ENCODE peak calls at places on chromosomes 13 and 19, in ten cellular contexts. One of them, this sample, is unnamed.

GRCh38 chr19:3178377-3178972 is at the start of gene S1PR4:
- DNase-seq in hepatocyte: peak; percentile 3
- DNase-seq in HCT116: no peak
- DNase-seq in fibroblast of lung: no peak
- DNase-seq in H1: no peak
- DNase-seq in neural progenitor cell: no peak
- DNase-seq in keratinocyte: no peak
- DNase-seq in H9: peak; percentile 24
- DNase-seq in endothelial cell of umbilical vein: peak; percentile 35
- DNase-seq in HepG2: no peak
- DNase-seq in this sample: no peak

GRCh38 chr19:7720351-7720750 is 11.6 kb downstream of the CLEC4G start:
- DNase-seq in HCT116: no peak
- DNase-seq in H1: no peak
- DNase-seq in neural progenitor cell: no peak
- DNase-seq in endothelial cell of umbilical vein: no peak
- DNase-seq in keratinocyte: no peak
- DNase-seq in fibroblast of lung: no peak
- DNase-seq in H9: no peak
- DNase-seq in hepatocyte: no peak
- DNase-seq in HepG2: no peak
- DNase-seq in this sample: no peak

GRCh38 chr13:36297259-36297599 is 385 bp downstream of the CCDC169 start:
- DNase-seq in hepatocyte: no peak
- DNase-seq in neural progenitor cell: no peak
- DNase-seq in fibroblast of lung: peak; percentile 50
- DNase-seq in HCT116: no peak
- DNase-seq in endothelial cell of umbilical vein: no peak
- DNase-seq in H1: no peak
- DNase-seq in keratinocyte: no peak
- DNase-seq in HepG2: no peak
- DNase-seq in H9: no peak
- DNase-seq in this sample: no peak

GRCh38 chr13:24118576-24118975 is 41.9 kb upstream of the SPATA13 start:
- DNase-seq in fibroblast of lung: no peak
- DNase-seq in keratinocyte: no peak
- DNase-seq in hepatocyte: no peak
- DNase-seq in HCT116: no peak
- DNase-seq in H9: no peak
- DNase-seq in endothelial cell of umbilical vein: no peak
- DNase-seq in H1: no peak
- DNase-seq in HepG2: no peak
- DNase-seq in neural progenitor cell: no peak
- DNase-seq in this sample: no peak

GRCh38 chr13:26476111-26476743 is 81.3 kb upstream of the WASF3 start:
- DNase-seq in H9: peak; percentile 84
- DNase-seq in neural progenitor cell: peak; percentile 52
- DNase-seq in H1: peak; percentile 47
- DNase-seq in fibroblast of lung: peak; percentile 61
- DNase-seq in endothelial cell of umbilical vein: peak; percentile 24
- DNase-seq in keratinocyte: no peak
- DNase-seq in HCT116: no peak
- DNase-seq in HepG2: peak; percentile 34
- DNase-seq in hepatocyte: peak; percentile 22
- DNase-seq in this sample: no peak

GRCh38 chr13:34678154-34678553 is 263.9 kb upstream of the NBEA start:
- DNase-seq in neural progenitor cell: no peak
- DNase-seq in keratinocyte: no peak
- DNase-seq in endothelial cell of umbilical vein: peak; percentile 39
- DNase-seq in hepatocyte: no peak
- DNase-seq in HepG2: peak; percentile 81
- DNase-seq in HCT116: no peak
- DNase-seq in fibroblast of lung: peak; percentile 60
- DNase-seq in H1: no peak
- DNase-seq in H9: no peak
- DNase-seq in this sample: no peak

GRCh38 chr13:93244141-93244917 is 17.7 kb downstream of the GPC6 start:
- DNase-seq in HepG2: no peak
- DNase-seq in endothelial cell of umbilical vein: no peak
- DNase-seq in hepatocyte: peak; percentile 21
- DNase-seq in keratinocyte: no peak
- DNase-seq in neural progenitor cell: peak; percentile 51
- DNase-seq in HCT116: no peak
- DNase-seq in fibroblast of lung: peak; percentile 78
- DNase-seq in H1: no peak
- DNase-seq in H9: no peak
- DNase-seq in this sample: peak; percentile 41

GRCh38 chr19:46844067-46844489 is 6.6 kb downstream of the AP2S1 start:
- DNase-seq in neural progenitor cell: no peak
- DNase-seq in HepG2: no peak
- DNase-seq in HCT116: no peak
- DNase-seq in endothelial cell of umbilical vein: no peak
- DNase-seq in H9: no peak
- DNase-seq in keratinocyte: no peak
- DNase-seq in H1: no peak
- DNase-seq in fibroblast of lung: peak; percentile 32
- DNase-seq in hepatocyte: no peak
- DNase-seq in this sample: no peak

DNA sequence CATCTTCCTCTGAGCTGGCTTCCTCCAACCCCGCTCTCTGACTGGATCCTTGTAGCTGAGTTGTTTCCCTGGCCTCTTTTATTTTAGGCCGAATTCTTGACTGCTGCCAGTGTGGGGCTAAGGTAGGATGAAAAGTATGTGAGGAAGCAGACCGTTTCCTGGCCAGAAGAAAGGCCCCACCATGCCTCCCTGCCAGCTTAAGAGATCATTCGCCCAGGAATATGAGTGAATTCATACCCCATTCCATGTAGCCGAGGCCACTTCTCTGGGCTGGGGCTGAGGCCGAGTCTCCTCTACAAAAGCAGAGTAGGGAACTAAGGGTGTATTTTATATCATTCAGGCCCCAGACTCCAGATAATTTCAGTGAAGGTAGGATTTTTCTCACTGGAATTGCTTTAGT is 32.3 kb downstream of the NFIX start:
- DNase-seq in H9: no peak
- DNase-seq in keratinocyte: no peak
- DNase-seq in HepG2: no peak
- DNase-seq in fibroblast of lung: no peak
- DNase-seq in endothelial cell of umbilical vein: peak; percentile 8
- DNase-seq in HCT116: no peak
- DNase-seq in neural progenitor cell: no peak
- DNase-seq in H1: no peak
- DNase-seq in hepatocyte: no peak
- DNase-seq in this sample: no peak
- H3K27me3 ChIP-seq in H9: peaks cover 54% of the 10 kb centered on the region
- H3K27me3 ChIP-seq in keratinocyte: no peaks in the 10 kb centered on the region
- H3K27me3 ChIP-seq in HepG2: no peaks in the 10 kb centered on the region
- H3K27me3 ChIP-seq in fibroblast of lung: no peaks in the 10 kb centered on the region
- H3K27me3 ChIP-seq in endothelial cell of umbilical vein: no peaks in the 10 kb centered on the region
- H3K27me3 ChIP-seq in HCT116: no peaks in the 10 kb centered on the region
- H3K27me3 ChIP-seq in neural progenitor cell: peaks cover 100% of the 10 kb centered on the region
- H3K27me3 ChIP-seq in H1: peaks cover 66% of the 10 kb centered on the region
- H3K27me3 ChIP-seq in hepatocyte: peaks cover 80% of the 10 kb centered on the region
- H3K27me3 ChIP-seq in this sample: no peaks in the 10 kb centered on the region

GRCh38 chr13:101303512-101303911 is 112.8 kb downstream of the NALCN start:
- DNase-seq in endothelial cell of umbilical vein: no peak
- DNase-seq in HCT116: no peak
- DNase-seq in neural progenitor cell: no peak
- DNase-seq in HepG2: no peak
- DNase-seq in H9: no peak
- DNase-seq in fibroblast of lung: no peak
- DNase-seq in H1: no peak
- DNase-seq in hepatocyte: no peak
- DNase-seq in keratinocyte: no peak
- DNase-seq in this sample: no peak

GRCh38 chr13:101307181-101307701 is 109.1 kb downstream of the NALCN start:
- DNase-seq in endothelial cell of umbilical vein: no peak
- DNase-seq in neural progenitor cell: no peak
- DNase-seq in HCT116: no peak
- DNase-seq in hepatocyte: peak; percentile 22
- DNase-seq in keratinocyte: no peak
- DNase-seq in fibroblast of lung: peak; percentile 100
- DNase-seq in H9: no peak
- DNase-seq in H1: no peak
- DNase-seq in HepG2: no peak
- DNase-seq in this sample: no peak

GRCh38 chr13:101306773-101307172 is 109.5 kb downstream of the NALCN start:
- DNase-seq in keratinocyte: no peak
- DNase-seq in hepatocyte: no peak
- DNase-seq in endothelial cell of umbilical vein: no peak
- DNase-seq in HepG2: no peak
- DNase-seq in H9: no peak
- DNase-seq in fibroblast of lung: no peak
- DNase-seq in neural progenitor cell: no peak
- DNase-seq in H1: no peak
- DNase-seq in HCT116: no peak
- DNase-seq in this sample: no peak

GRCh38 chr13:101308247-101309013 is 107.9 kb downstream of the NALCN start:
- DNase-seq in hepatocyte: no peak
- DNase-seq in fibroblast of lung: peak; percentile 59
- DNase-seq in endothelial cell of umbilical vein: no peak
- DNase-seq in HCT116: no peak
- DNase-seq in H9: no peak
- DNase-seq in keratinocyte: no peak
- DNase-seq in H1: no peak
- DNase-seq in neural progenitor cell: no peak
- DNase-seq in HepG2: no peak
- DNase-seq in this sample: no peak

GRCh38 chr13:101305981-101306411 is 110.3 kb downstream of the NALCN start:
- DNase-seq in HCT116: no peak
- DNase-seq in fibroblast of lung: no peak
- DNase-seq in HepG2: no peak
- DNase-seq in hepatocyte: no peak
- DNase-seq in H1: no peak
- DNase-seq in H9: no peak
- DNase-seq in endothelial cell of umbilical vein: no peak
- DNase-seq in neural progenitor cell: no peak
- DNase-seq in keratinocyte: no peak
- DNase-seq in this sample: no peak
- TF ChIP-seq CTCF in HCT116: no peak
- TF ChIP-seq CTCF in fibroblast of lung: no peak
- TF ChIP-seq CTCF in HepG2: no peak
- TF ChIP-seq CTCF in hepatocyte: no peak
- TF ChIP-seq CTCF in H1: no peak
- TF ChIP-seq CTCF in H9: no peak
- TF ChIP-seq CTCF in endothelial cell of umbilical vein: no peak
- TF ChIP-seq CTCF in neural progenitor cell: no peak
- TF ChIP-seq CTCF in keratinocyte: no peak
- TF ChIP-seq CTCF in this sample: no peak

GRCh38 chr19:54521022-54521859 is 18.6 kb downstream of the LAIR2 start:
- DNase-seq in endothelial cell of umbilical vein: peak; percentile 37
- DNase-seq in H1: no peak
- DNase-seq in keratinocyte: no peak
- DNase-seq in H9: no peak
- DNase-seq in HepG2: no peak
- DNase-seq in hepatocyte: no peak
- DNase-seq in fibroblast of lung: no peak
- DNase-seq in HCT116: no peak
- DNase-seq in neural progenitor cell: no peak
- DNase-seq in this sample: no peak

GRCh38 chr19:54525636-54526035 is 23.0 kb downstream of the LAIR2 start:
- DNase-seq in neural progenitor cell: no peak
- DNase-seq in hepatocyte: no peak
- DNase-seq in H1: no peak
- DNase-seq in fibroblast of lung: no peak
- DNase-seq in HCT116: no peak
- DNase-seq in endothelial cell of umbilical vein: no peak
- DNase-seq in keratinocyte: no peak
- DNase-seq in H9: no peak
- DNase-seq in HepG2: peak; percentile 19
- DNase-seq in this sample: no peak

GRCh38 chr19:54518844-54519243 is 16.2 kb downstream of the LAIR2 start:
- DNase-seq in H9: no peak
- DNase-seq in keratinocyte: no peak
- DNase-seq in HCT116: no peak
- DNase-seq in neural progenitor cell: no peak
- DNase-seq in HepG2: peak; percentile 27
- DNase-seq in hepatocyte: no peak
- DNase-seq in fibroblast of lung: no peak
- DNase-seq in endothelial cell of umbilical vein: peak; percentile 68
- DNase-seq in H1: no peak
- DNase-seq in this sample: no peak

GRCh38 chr19:54523403-54523802 is 20.8 kb downstream of the LAIR2 start:
- DNase-seq in endothelial cell of umbilical vein: peak; percentile 79
- DNase-seq in H1: no peak
- DNase-seq in hepatocyte: no peak
- DNase-seq in H9: no peak
- DNase-seq in HCT116: no peak
- DNase-seq in fibroblast of lung: peak; percentile 4
- DNase-seq in neural progenitor cell: no peak
- DNase-seq in keratinocyte: no peak
- DNase-seq in HepG2: no peak
- DNase-seq in this sample: no peak

DNA sequence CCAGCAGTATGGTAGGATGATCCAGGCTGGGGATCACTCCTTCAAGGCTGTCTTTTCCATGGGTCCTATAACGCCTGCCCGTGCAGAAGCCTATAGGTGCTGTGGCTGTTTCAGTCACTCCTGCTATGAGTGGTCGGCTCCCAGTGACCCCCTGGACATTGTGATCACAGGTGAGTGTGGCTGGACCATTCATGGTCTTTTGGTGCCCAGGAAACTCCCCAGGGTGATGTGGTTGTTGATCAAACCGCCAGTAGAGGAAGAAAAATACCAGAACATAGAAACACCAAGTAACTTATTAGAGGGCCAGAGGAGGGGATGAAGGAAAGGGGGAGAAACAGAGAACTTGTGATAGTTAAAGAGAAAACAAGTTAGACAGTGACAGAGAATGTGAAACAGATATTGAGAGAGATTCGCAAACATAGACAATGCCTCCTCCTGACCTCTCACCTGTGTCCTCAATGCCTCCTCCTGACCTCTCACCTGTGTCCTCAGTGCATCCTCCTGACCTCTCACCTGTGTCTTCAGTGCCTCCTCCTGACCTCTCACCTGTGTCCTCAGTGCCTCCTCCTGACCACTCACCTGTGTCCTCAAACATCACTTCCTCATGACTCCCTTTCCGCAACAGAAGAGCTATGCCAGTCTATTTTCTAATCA is 19.4 kb downstream of the LAIR2 start:
- DNase-seq in H1: no peak
- DNase-seq in HepG2: no peak
- DNase-seq in HCT116: no peak
- DNase-seq in endothelial cell of umbilical vein: no peak
- DNase-seq in neural progenitor cell: no peak
- DNase-seq in keratinocyte: no peak
- DNase-seq in fibroblast of lung: no peak
- DNase-seq in H9: no peak
- DNase-seq in hepatocyte: no peak
- DNase-seq in this sample: no peak
- H2AFZ ChIP-seq in H1: no peak overlapping the region
- H2AFZ ChIP-seq in HepG2: no peak overlapping the region
- H2AFZ ChIP-seq in HCT116: no peak overlapping the region
- H2AFZ ChIP-seq in endothelial cell of umbilical vein: no peak overlapping the region
- H2AFZ ChIP-seq in neural progenitor cell: no peak overlapping the region
- H2AFZ ChIP-seq in keratinocyte: no peak overlapping the region
- H2AFZ ChIP-seq in fibroblast of lung: no peak overlapping the region
- H2AFZ ChIP-seq in H9: no peak overlapping the region
- H2AFZ ChIP-seq in hepatocyte: no peak overlapping the region
- H2AFZ ChIP-seq in this sample: no peak overlapping the region

GRCh38 chr19:6617374-6617773 is 26.4 kb upstream of the CD70 start:
- DNase-seq in keratinocyte: no peak
- DNase-seq in HCT116: no peak
- DNase-seq in hepatocyte: no peak
- DNase-seq in H9: no peak
- DNase-seq in endothelial cell of umbilical vein: no peak
- DNase-seq in HepG2: no peak
- DNase-seq in fibroblast of lung: no peak
- DNase-seq in neural progenitor cell: no peak
- DNase-seq in H1: no peak
- DNase-seq in this sample: no peak

GRCh38 chr19:6610934-6611370 is 20.0 kb upstream of the CD70 start:
- DNase-seq in H9: no peak
- DNase-seq in keratinocyte: peak; percentile 58
- DNase-seq in H1: no peak
- DNase-seq in HepG2: no peak
- DNase-seq in endothelial cell of umbilical vein: peak; percentile 84
- DNase-seq in hepatocyte: no peak
- DNase-seq in fibroblast of lung: peak; percentile 99
- DNase-seq in HCT116: peak; percentile 40
- DNase-seq in neural progenitor cell: no peak
- DNase-seq in this sample: no peak

GRCh38 chr19:6613711-6614110 is 22.8 kb upstream of the CD70 start:
- DNase-seq in fibroblast of lung: peak; percentile 85
- DNase-seq in H9: no peak
- DNase-seq in H1: no peak
- DNase-seq in HCT116: no peak
- DNase-seq in keratinocyte: no peak
- DNase-seq in hepatocyte: no peak
- DNase-seq in neural progenitor cell: no peak
- DNase-seq in endothelial cell of umbilical vein: peak; percentile 38
- DNase-seq in HepG2: no peak
- DNase-seq in this sample: no peak

GRCh38 chr19:6611441-6611852 is 20.5 kb upstream of the CD70 start:
- DNase-seq in neural progenitor cell: no peak
- DNase-seq in fibroblast of lung: no peak
- DNase-seq in H1: no peak
- DNase-seq in H9: no peak
- DNase-seq in keratinocyte: no peak
- DNase-seq in HepG2: no peak
- DNase-seq in endothelial cell of umbilical vein: no peak
- DNase-seq in hepatocyte: no peak
- DNase-seq in HCT116: no peak
- DNase-seq in this sample: no peak

DNA sequence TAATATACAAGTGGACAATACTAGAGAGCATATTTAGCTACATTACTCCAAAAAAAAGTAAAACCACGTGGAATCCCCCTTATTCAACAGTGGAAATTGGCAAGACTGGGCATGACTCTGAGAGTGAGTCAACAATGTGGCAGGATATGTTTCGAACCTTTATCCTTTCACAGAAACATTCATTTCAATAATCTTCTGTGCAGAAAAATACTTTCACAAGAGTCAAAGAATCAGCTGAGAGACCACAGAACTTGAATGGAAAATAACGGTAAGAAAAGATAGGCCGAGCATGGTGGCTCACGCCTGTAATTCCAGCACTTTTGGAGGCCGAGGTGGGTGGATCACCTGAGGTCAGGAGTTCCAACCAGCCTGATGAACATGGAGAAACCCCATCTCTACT is 25.1 kb upstream of the CD70 start:
- DNase-seq in neural progenitor cell: no peak
- DNase-seq in HCT116: no peak
- DNase-seq in fibroblast of lung: peak; percentile 87
- DNase-seq in endothelial cell of umbilical vein: no peak
- DNase-seq in H9: no peak
- DNase-seq in HepG2: no peak
- DNase-seq in H1: no peak
- DNase-seq in keratinocyte: no peak
- DNase-seq in hepatocyte: no peak
- DNase-seq in this sample: no peak
- H3K27me3 ChIP-seq in neural progenitor cell: peaks cover 11% of the 10 kb centered on the region
- H3K27me3 ChIP-seq in HCT116: no peaks in the 10 kb centered on the region
- H3K27me3 ChIP-seq in fibroblast of lung: no peaks in the 10 kb centered on the region
- H3K27me3 ChIP-seq in endothelial cell of umbilical vein: peaks cover 2% of the 10 kb centered on the region
- H3K27me3 ChIP-seq in H9: no peaks in the 10 kb centered on the region
- H3K27me3 ChIP-seq in HepG2: peaks cover 5% of the 10 kb centered on the region
- H3K27me3 ChIP-seq in H1: no peaks in the 10 kb centered on the region
- H3K27me3 ChIP-seq in keratinocyte: no peaks in the 10 kb centered on the region
- H3K27me3 ChIP-seq in hepatocyte: no peaks in the 10 kb centered on the region
- H3K27me3 ChIP-seq in this sample: peaks cover 21% of the 10 kb centered on the region